ENCODE peak calls at places on chromosomes 2 and 18, in ten cellular contexts. X is HT-29; G is Peyer's patch; D is NCI-H1694 treated with DMSO at 0.1 percent for 48 hours; I is H9; R is stimulated activated CD4-positive, alpha-beta T cell treated with anti-CD3 and anti-CD28 coated beads, TNF-alpha, amount 100 ng/mL, for 4 hours; L is psoas muscle; K is HCEC 1CT; Q is BJ; E is RKO. C is an unnamed sample.

GRCh38 chr2:23782126-23782525 is 144.8 kb downstream of the ATAD2B start:
- DNase-seq in I (no peak), K (no peak), X (no peak), Q (no peak), D (no peak), R (no peak), G (no peak), E (no peak), L (no peak), C (no peak)

GRCh38 chr2:240707791-240708190 is 16.1 kb downstream of the AQP12A start:
- DNase-seq in E (no peak), K (no peak), L (peak), R (no peak), Q (no peak), X (no peak), D (no peak), G (no peak), I (no peak), C (no peak)

GRCh38 chr2:11856095-11856494 is 109.7 kb downstream of the LPIN1 start:
- DNase-seq in I (no peak), Q (no peak), E (no peak), K (no peak), X (no peak), L (no peak), R (no peak), D (no peak), G (no peak), C (no peak)

GRCh38 chr2:25018681-25019080 is 23.2 kb upstream of the EFR3B start:
- DNase-seq in Q (no peak), X (peak), K (no peak), L (no peak), E (no peak), I (no peak), G (no peak), R (no peak), D (no peak), C (no peak)

GRCh38 chr18:10752407-10752806 is 226.6 kb downstream of the NAPG start:
- DNase-seq in X (no peak), G (no peak), E (no peak), R (no peak), I (no peak), Q (no peak), D (no peak), K (no peak), L (no peak), C (no peak)

GRCh38 chr2:224400886-224401632 is 848 bp downstream of the FAM124B start:
- DNase-seq in D (no peak), I (no peak), E (no peak), Q (no peak), R (no peak), G (no peak), L (no peak), K (no peak), X (no peak), C (no peak)

GRCh38 chr2:3602553-3603339 is 7.8 kb downstream of the COLEC11 start:
- DNase-seq in R (no peak), I (no peak), L (no peak), G (no peak), E (no peak), K (no peak), X (no peak), D (no peak), Q (no peak), C (no peak)

GRCh38 chr2:240955306-240956101 is 42.9 kb upstream of the SNED1 start:
- DNase-seq in Q (no peak), I (peak), E (no peak), L (peak), K (no peak), D (no peak), G (peak), R (no peak), X (no peak), C (no peak)

GRCh38 chr2:69935011-69935410 is 20.1 kb downstream of the MXD1 start:
- DNase-seq in R (no peak), E (no peak), X (no peak), I (no peak), L (no peak), Q (no peak), G (no peak), K (no peak), D (no peak), C (no peak)